ENCODE peak calls at places on chromosomes 13 and 19, in seven cellular contexts. D, K, E, V, Y, O and I are unnamed samples.
A peak's percentile ranks its signal among the peaks of the same experiment; 100 is the strongest.

GRCh38 chr19:46732966-46733692 is 12.7 kb upstream of the FKRP start:
- DNase-seq in D (no peak), K (peak; percentile 32), E (peak; percentile 50), V (no peak), Y (no peak), O (no peak), I (no peak)

GRCh38 chr19:28429356-28429755 is 783.6 kb downstream of the UQCRFS1 start:
- DNase-seq in D (no peak), K (no peak), E (no peak), V (no peak), Y (no peak), O (no peak), I (no peak)

GRCh38 chr13:61777902-61778301 is 362.3 kb upstream of the PCDH20 start:
- DNase-seq in D (no peak), K (no peak), E (peak; percentile 0), V (no peak), Y (no peak), O (no peak), I (no peak)

GRCh38 chr13:99085139-99085845 is 107.4 kb upstream of the DOCK9 start:
- DNase-seq in D (no peak), K (no peak), E (no peak), V (peak; percentile 44), Y (no peak), O (no peak), I (no peak)

GRCh38 chr19:19169236-19170052 is 619 bp downstream of the MEF2B start:
- DNase-seq in D (no peak), K (no peak), E (no peak), V (no peak), Y (no peak), O (no peak), I (no peak)

GRCh38 chr13:33174980-33175379 is 110.6 kb downstream of the STARD13 start:
- DNase-seq in D (no peak), K (no peak), E (peak; percentile 67), V (no peak), Y (peak; percentile 69), O (no peak), I (no peak)

GRCh38 chr13:48562296-48563066 is 29.6 kb upstream of the RCBTB2 start:
- DNase-seq in D (peak; percentile 49), K (no peak), E (no peak), V (peak; percentile 95), Y (no peak), O (no peak), I (no peak)

GRCh38 chr13:20525144-20525600 is 485 bp downstream of the CRYL1 start:
- DNase-seq in D (peak; percentile 29), K (peak; percentile 29), E (peak; percentile 11), V (peak; percentile 47), Y (peak; percentile 12), O (peak; percentile 32), I (peak; percentile 46)

GRCh38 chr19:51971624-51972023 is 15.0 kb downstream of the ZNF350 start:
- DNase-seq in D (peak; percentile 27), K (peak; percentile 23), E (peak; percentile 21), V (no peak), Y (peak; percentile 22), O (no peak), I (no peak)

GRCh38 chr13:47598340-47598911 is 402.6 kb downstream of the SUCLA2 start:
- DNase-seq in D (no peak), K (no peak), E (peak; percentile 41), V (no peak), Y (peak; percentile 46), O (no peak), I (no peak)

GRCh38 chr13:75938811-75939525 is 302.8 kb downstream of the LMO7 start:
- DNase-seq in D (no peak), K (no peak), E (peak; percentile 68), V (no peak), Y (peak; percentile 61), O (no peak), I (no peak)

GRCh38 chr19:53977429-53977990 is 13.9 kb upstream of the CACNG6 start:
- DNase-seq in D (peak; percentile 61), K (peak; percentile 81), E (peak; percentile 80), V (peak; percentile 68), Y (peak; percentile 93), O (peak; percentile 48), I (peak; percentile 61)

GRCh38 chr13:23902975-23903905 is 5.9 kb upstream of the C1QTNF9B start:
- DNase-seq in D (no peak), K (no peak), E (no peak), V (no peak), Y (no peak), O (no peak), I (no peak)

GRCh38 chr13:94362411-94362909 is 117.0 kb downstream of the DCT start:
- DNase-seq in D (peak; percentile 64), K (peak; percentile 59), E (peak; percentile 95), V (peak; percentile 77), Y (peak; percentile 94), O (peak; percentile 69), I (no peak)

GRCh38 chr13:34842466-34842865 is 99.6 kb upstream of the NBEA start:
- DNase-seq in D (no peak), K (no peak), E (no peak), V (no peak), Y (no peak), O (no peak), I (no peak)

GRCh38 chr13:113930711-113931637 is 42.9 kb downstream of the C13orf46 start:
- DNase-seq in D (peak; percentile 67), K (no peak), E (no peak), V (peak; percentile 90), Y (no peak), O (no peak), I (no peak)

GRCh38 chr13:24631922-24632321 is 48.3 kb upstream of the ATP12A start:
- DNase-seq in D (no peak), K (no peak), E (peak; percentile 12), V (no peak), Y (peak; percentile 12), O (no peak), I (no peak)

GRCh38 chr19:8361921-8362793 is 1.8 kb upstream of the ANGPTL4 start:
- DNase-seq in D (peak; percentile 51), K (peak; percentile 100), E (peak; percentile 99), V (no peak), Y (peak; percentile 99), O (peak; percentile 48), I (peak; percentile 93)

GRCh38 chr19:32691952-32692726 is 518 bp downstream of the NUDT19 start:
- DNase-seq in D (peak; percentile 64), K (peak; percentile 69), E (peak; percentile 75), V (peak; percentile 77), Y (peak; percentile 66), O (no peak), I (peak; percentile 71)

GRCh38 chr13:106306748-106307277 is 228.6 kb downstream of the EFNB2 start:
- DNase-seq in D (no peak), K (no peak), E (no peak), V (no peak), Y (no peak), O (no peak), I (no peak)

GRCh38 chr19:13154241-13154778 is 4.1 kb downstream of the IER2 start:
- DNase-seq in D (peak; percentile 78), K (peak; percentile 99), E (peak; percentile 95), V (peak; percentile 81), Y (peak; percentile 96), O (no peak), I (peak; percentile 93)

GRCh38 chr13:20428666-20429644 is 96.7 kb downstream of the CRYL1 start:
- DNase-seq in D (no peak), K (peak; percentile 13), E (peak; percentile 91), V (no peak), Y (peak; percentile 42), O (no peak), I (no peak)

GRCh38 chr13:28138012-28138755 is at the start of gene PAN3:
- DNase-seq in D (peak; percentile 92), K (peak; percentile 88), E (peak; percentile 85), V (peak; percentile 94), Y (peak; percentile 91), O (peak; percentile 89), I (peak; percentile 94)

GRCh38 chr13:39100996-39101751 is 62.9 kb downstream of the NHLRC3 start:
- DNase-seq in D (no peak), K (no peak), E (no peak), V (no peak), Y (no peak), O (no peak), I (no peak)

GRCh38 chr19:294819-295686 is 3.9 kb upstream of the PLPP2 start:
- DNase-seq in D (peak; percentile 66), K (no peak), E (peak; percentile 10), V (peak; percentile 55), Y (peak; percentile 31), O (no peak), I (no peak)

GRCh38 chr19:17491287-17491686 is 20.2 kb upstream of the PGLS start:
- DNase-seq in D (no peak), K (no peak), E (no peak), V (no peak), Y (no peak), O (no peak), I (no peak)

GRCh38 chr19:36401475-36401874 is 17.0 kb downstream of the ZFP82 start:
- DNase-seq in D (no peak), K (no peak), E (no peak), V (no peak), Y (no peak), O (no peak), I (no peak)

GRCh38 chr19:52415711-52416110 is 13.2 kb upstream of the ZNF534 start:
- DNase-seq in D (no peak), K (no peak), E (no peak), V (no peak), Y (no peak), O (no peak), I (no peak)

GRCh38 chr19:17264641-17264979 is at the start of gene USHBP1:
- DNase-seq in D (no peak), K (no peak), E (no peak), V (no peak), Y (no peak), O (no peak), I (peak; percentile 52)

GRCh38 chr13:39273953-39274352 is 235.7 kb downstream of the NHLRC3 start:
- DNase-seq in D (no peak), K (peak; percentile 19), E (no peak), V (no peak), Y (peak; percentile 38), O (no peak), I (no peak)

GRCh38 chr13:39433705-39434104 is 169.3 kb downstream of the LHFPL6 start:
- DNase-seq in D (no peak), K (peak; percentile 10), E (no peak), V (no peak), Y (no peak), O (no peak), I (no peak)

GRCh38 chr13:113670541-113670940 is 3.5 kb downstream of the GRK1 start:
- DNase-seq in D (no peak), K (no peak), E (no peak), V (no peak), Y (no peak), O (no peak), I (peak; percentile 3)